ENCODE peak calls at places on chromosomes 1 and 21, in six cellular contexts. R, X, T, Q, B and V are unnamed samples.
A peak's percentile ranks its signal among the peaks of the same experiment; 100 is the strongest.

GRCh38 chr1:35030338-35031102 is 1.2 kb downstream of the ZMYM6 start:
- DNase-seq in Q (no peak), X (no peak), B (no peak), R (no peak), T (no peak), V (no peak)

GRCh38 chr1:65681101-65681500 is 111.6 kb upstream of the PDE4B start:
- DNase-seq in Q (no peak), X (no peak), T (no peak), R (no peak), B (no peak), V (no peak)

GRCh38 chr21:36688324-36688723 is 10.6 kb upstream of the SIM2 start:
- DNase-seq in X (no peak), T (no peak), R (no peak), Q (no peak), B (no peak), V (no peak)

GRCh38 chr21:38486221-38486620 is 12.1 kb downstream of the ERG start:
- DNase-seq in X (no peak), B (no peak), Q (no peak), R (no peak), T (no peak), V (no peak)

GRCh38 chr1:80248886-80249285 is 1242.4 kb upstream of the ADGRL4 start:
- DNase-seq in T (no peak), X (no peak), R (no peak), B (no peak), Q (no peak), V (no peak)

GRCh38 chr1:159996653-159997052 is 35.1 kb downstream of the PIGM start:
- DNase-seq in T (no peak), B (no peak), X (no peak), Q (no peak), R (no peak), V (no peak)

GRCh38 chr1:16978139-16978538 is 2.3 kb downstream of the MFAP2 start:
- DNase-seq in Q (no peak), T (no peak), X (peak; percentile 41), B (no peak), R (no peak), V (no peak)

GRCh38 chr1:247358920-247359319 is 27.3 kb upstream of the ZNF496 start:
- DNase-seq in R (no peak), Q (peak; percentile 42), B (no peak), T (no peak), X (no peak), V (no peak)

GRCh38 chr21:41766051-41766882 is 585 bp downstream of the RIPK4 start:
- DNase-seq in T (no peak), B (no peak), R (no peak), Q (no peak), X (peak; percentile 85), V (no peak)

GRCh38 chr1:160046494-160047115 is 14.8 kb upstream of the PIGM start:
- DNase-seq in Q (peak; percentile 53), B (peak; percentile 96), X (peak; percentile 86), T (peak; percentile 54), R (no peak), V (peak; percentile 67)

GRCh38 chr21:33059319-33059894 is 10.5 kb upstream of the OLIG1 start:
- DNase-seq in R (no peak), Q (no peak), B (peak; percentile 59), T (no peak), X (no peak), V (no peak)

GRCh38 chr1:186202174-186202843 is 172.7 kb downstream of the TPR start:
- DNase-seq in T (peak; percentile 75), R (no peak), Q (no peak), X (no peak), B (no peak), V (no peak)

GRCh38 chr21:25506887-25507286 is 100.4 kb downstream of the MRPL39 start:
- DNase-seq in Q (no peak), X (no peak), B (no peak), T (no peak), R (no peak), V (no peak)

GRCh38 chr1:93000291-93000690 is 39.0 kb upstream of the DIPK1A start:
- DNase-seq in T (no peak), X (peak; percentile 55), Q (no peak), B (no peak), R (no peak), V (no peak)

GRCh38 chr1:51729156-51729823 is 112.4 kb downstream of the OSBPL9 start:
- DNase-seq in T (peak; percentile 89), R (peak; percentile 82), Q (peak; percentile 96), X (peak; percentile 96), B (peak; percentile 86), V (peak; percentile 93)

GRCh38 chr1:168763031-168763430 is 34.0 kb upstream of the DPT start:
- DNase-seq in B (no peak), T (no peak), Q (no peak), X (no peak), R (no peak), V (no peak)

GRCh38 chr1:18840145-18840544 is 19.3 kb downstream of the TAS1R2 start:
- DNase-seq in X (no peak), B (no peak), R (no peak), T (no peak), Q (no peak), V (no peak)

GRCh38 chr1:227268943-227269342 is 49.3 kb downstream of the CDC42BPA start:
- DNase-seq in R (no peak), Q (no peak), T (no peak), B (no peak), X (no peak), V (no peak)

GRCh38 chr21:40595806-40596205 is 251.2 kb downstream of the DSCAM start:
- DNase-seq in R (no peak), X (no peak), Q (no peak), B (peak; percentile 43), T (no peak), V (no peak)

GRCh38 chr1:160085686-160086089 is 4.3 kb downstream of the KCNJ9 start:
- DNase-seq in B (peak; percentile 98), R (peak; percentile 66), T (peak; percentile 83), X (peak; percentile 97), Q (peak; percentile 85), V (peak; percentile 88)

GRCh38 chr1:203557958-203558760 is 64.2 kb downstream of the OPTC start:
- DNase-seq in B (peak; percentile 65), X (no peak), Q (peak; percentile 72), T (peak; percentile 73), R (no peak), V (peak; percentile 84)

GRCh38 chr1:64474639-64475038 is 4.7 kb downstream of the CACHD1 start:
- DNase-seq in X (no peak), Q (peak; percentile 86), T (peak; percentile 40), R (no peak), B (no peak), V (peak; percentile 36)

GRCh38 chr1:214946615-214947014 is 135.9 kb upstream of the KCNK2 start:
- DNase-seq in Q (no peak), B (no peak), X (no peak), T (no peak), R (no peak), V (no peak)

GRCh38 chr1:207049974-207050391 is 1.0 kb downstream of the YOD1 start:
- DNase-seq in T (no peak), Q (peak; percentile 54), R (no peak), B (peak; percentile 86), X (peak; percentile 47), V (no peak)

GRCh38 chr1:27338751-27339150 is 3.1 kb upstream of the SYTL1 start:
- DNase-seq in T (no peak), X (peak; percentile 50), Q (no peak), R (no peak), B (no peak), V (no peak)

GRCh38 chr1:148353461-148354283 is 129.4 kb downstream of the PPIAL4G start:
- DNase-seq in R (no peak), X (peak; percentile 81), Q (no peak), B (no peak), T (no peak), V (no peak)

GRCh38 chr1:29854700-29855276 is 618.5 kb downstream of the PTPRU start:
- DNase-seq in T (no peak), Q (no peak), B (no peak), X (no peak), R (no peak), V (no peak)

GRCh38 chr21:28872218-28872617 is 120.5 kb downstream of the LTN1 start:
- DNase-seq in Q (no peak), X (no peak), R (no peak), B (no peak), T (no peak), V (no peak)

GRCh38 chr1:21859669-21860179 is 47.7 kb downstream of the LDLRAD2 start:
- DNase-seq in B (no peak), X (no peak), Q (no peak), R (no peak), T (no peak), V (no peak)

GRCh38 chr1:196088551-196088950 is 519.7 kb downstream of the KCNT2 start:
- DNase-seq in X (no peak), T (no peak), B (no peak), R (no peak), Q (no peak), V (no peak)

GRCh38 chr1:38608202-38608864 is 251.2 kb downstream of the RRAGC start:
- DNase-seq in X (peak; percentile 91), R (no peak), B (peak; percentile 54), Q (no peak), T (peak; percentile 21), V (peak; percentile 36)

GRCh38 chr1:22835920-22836319 is 125.3 kb downstream of the EPHB2 start:
- DNase-seq in T (no peak), X (no peak), Q (no peak), B (no peak), R (no peak), V (no peak)

GRCh38 chr1:199404191-199404590 is 623.3 kb upstream of the NR5A2 start:
- DNase-seq in Q (no peak), B (no peak), R (no peak), X (peak; percentile 2), T (no peak), V (no peak)